ENCODE peak calls at places on chromosomes 3 and 15, in four cellular contexts. One of them, this sample, is unnamed.

GRCh38 chr3:98002717-98003116 is 30.5 kb upstream of the RIOX2 start:
- DNase-seq in K562: no peak
- DNase-seq in GM12878: no peak
- DNase-seq in HL-60: no peak
- DNase-seq in this sample: no peak

GRCh38 chr15:44729394-44729913 is 6.9 kb upstream of the TRIM69 start:
- DNase-seq in K562: peak; percentile 20
- DNase-seq in GM12878: no peak
- DNase-seq in HL-60: no peak
- DNase-seq in this sample: no peak

GRCh38 chr3:105402287-105402801 is 35.6 kb downstream of the ALCAM start:
- DNase-seq in K562: no peak
- DNase-seq in GM12878: no peak
- DNase-seq in HL-60: no peak
- DNase-seq in this sample: no peak

GRCh38 chr3:100602506-100603444 is 6.6 kb upstream of the ADGRG7 start:
- DNase-seq in K562: no peak
- DNase-seq in GM12878: peak; percentile 35
- DNase-seq in HL-60: no peak
- DNase-seq in this sample: no peak

GRCh38 chr3:29065211-29065785 is 215.6 kb upstream of the RBMS3 start:
- DNase-seq in K562: no peak
- DNase-seq in GM12878: no peak
- DNase-seq in HL-60: no peak
- DNase-seq in this sample: no peak

GRCh38 chr15:37007301-37007700 is 93.0 kb downstream of the MEIS2 start:
- DNase-seq in K562: no peak
- DNase-seq in GM12878: no peak
- DNase-seq in HL-60: no peak
- DNase-seq in this sample: no peak

GRCh38 chr3:178706411-178706810 is 170.2 kb downstream of the KCNMB2 start:
- DNase-seq in K562: no peak
- DNase-seq in GM12878: no peak
- DNase-seq in HL-60: no peak
- DNase-seq in this sample: no peak

GRCh38 chr15:63991706-63992105 is 54.6 kb downstream of the DAPK2 start:
- DNase-seq in K562: no peak
- DNase-seq in GM12878: no peak
- DNase-seq in HL-60: no peak
- DNase-seq in this sample: no peak

GRCh38 chr3:69941037-69941436 is 58.5 kb upstream of the SAMMSON start:
- DNase-seq in K562: no peak
- DNase-seq in GM12878: no peak
- DNase-seq in HL-60: no peak
- DNase-seq in this sample: no peak

GRCh38 chr3:58874795-58875194 is 175.0 kb downstream of the CFAP20DC start:
- DNase-seq in K562: no peak
- DNase-seq in GM12878: peak; percentile 59
- DNase-seq in HL-60: no peak
- DNase-seq in this sample: no peak

GRCh38 chr3:52495096-52495495 is at the start of gene STAB1:
- DNase-seq in K562: no peak
- DNase-seq in GM12878: no peak
- DNase-seq in HL-60: no peak
- DNase-seq in this sample: no peak

GRCh38 chr3:127456471-127457093 is 134.0 kb downstream of the TPRA1 start:
- DNase-seq in K562: no peak
- DNase-seq in GM12878: no peak
- DNase-seq in HL-60: no peak
- DNase-seq in this sample: no peak

GRCh38 chr3:188834349-188834748 is 337.4 kb upstream of the TPRG1 start:
- DNase-seq in K562: no peak
- DNase-seq in GM12878: no peak
- DNase-seq in HL-60: no peak
- DNase-seq in this sample: no peak

GRCh38 chr3:54547846-54548245 is 380.0 kb downstream of the LRTM1 start:
- DNase-seq in K562: no peak
- DNase-seq in GM12878: no peak
- DNase-seq in HL-60: no peak
- DNase-seq in this sample: no peak

GRCh38 chr3:45606991-45607712 is 12.6 kb downstream of the LIMD1 start:
- DNase-seq in K562: no peak
- DNase-seq in GM12878: no peak
- DNase-seq in HL-60: no peak
- DNase-seq in this sample: no peak

GRCh38 chr3:160038862-160039562 is 50.4 kb downstream of the IL12A start:
- DNase-seq in K562: no peak
- DNase-seq in GM12878: no peak
- DNase-seq in HL-60: peak; percentile 43
- DNase-seq in this sample: peak; percentile 29

GRCh38 chr3:190973760-190974159 is 111.3 kb upstream of the GMNC start:
- DNase-seq in K562: no peak
- DNase-seq in GM12878: no peak
- DNase-seq in HL-60: no peak
- DNase-seq in this sample: no peak

GRCh38 chr15:37121492-37121891 is 21.1 kb upstream of the MEIS2 start:
- DNase-seq in K562: no peak
- DNase-seq in GM12878: no peak
- DNase-seq in HL-60: no peak
- DNase-seq in this sample: no peak

GRCh38 chr3:33438284-33438668 is 1.9 kb downstream of the UBP1 start:
- DNase-seq in K562: no peak
- DNase-seq in GM12878: no peak
- DNase-seq in HL-60: no peak
- DNase-seq in this sample: no peak

GRCh38 chr3:186021673-186022362 is 84.0 kb upstream of the TRA2B start:
- DNase-seq in K562: no peak
- DNase-seq in GM12878: no peak
- DNase-seq in HL-60: no peak
- DNase-seq in this sample: no peak

GRCh38 chr15:48795901-48796300 is 15.0 kb downstream of the CEP152 start:
- DNase-seq in K562: peak; percentile 34
- DNase-seq in GM12878: no peak
- DNase-seq in HL-60: no peak
- DNase-seq in this sample: no peak

GRCh38 chr3:105571005-105571404 is 204.3 kb downstream of the ALCAM start:
- DNase-seq in K562: no peak
- DNase-seq in GM12878: no peak
- DNase-seq in HL-60: no peak
- DNase-seq in this sample: no peak

GRCh38 chr15:99928429-99928981 is 195.3 kb upstream of the LYSMD4 start:
- DNase-seq in K562: peak; percentile 62
- DNase-seq in GM12878: peak; percentile 45
- DNase-seq in HL-60: peak; percentile 71
- DNase-seq in this sample: peak; percentile 37

GRCh38 chr3:62159693-62160092 is 213.7 kb downstream of the FEZF2 start:
- DNase-seq in K562: no peak
- DNase-seq in GM12878: no peak
- DNase-seq in HL-60: no peak
- DNase-seq in this sample: no peak

GRCh38 chr15:47337836-47338235 is 379.5 kb upstream of the SEMA6D start:
- DNase-seq in K562: no peak
- DNase-seq in GM12878: no peak
- DNase-seq in HL-60: no peak
- DNase-seq in this sample: no peak

GRCh38 chr15:34039506-34040123 is 611 bp upstream of the AVEN start:
- DNase-seq in K562: no peak
- DNase-seq in GM12878: peak; percentile 25
- DNase-seq in HL-60: peak; percentile 45
- DNase-seq in this sample: no peak

GRCh38 chr3:162170581-162170980 is 674.0 kb downstream of the OTOL1 start:
- DNase-seq in K562: no peak
- DNase-seq in GM12878: no peak
- DNase-seq in HL-60: no peak
- DNase-seq in this sample: no peak

GRCh38 chr3:3170998-3171397 is 8.5 kb downstream of the CRBN start:
- DNase-seq in K562: no peak
- DNase-seq in GM12878: no peak
- DNase-seq in HL-60: no peak
- DNase-seq in this sample: no peak

GRCh38 chr3:180280601-180281000 is 243.9 kb upstream of the PEX5L start:
- DNase-seq in K562: no peak
- DNase-seq in GM12878: no peak
- DNase-seq in HL-60: no peak
- DNase-seq in this sample: no peak

DNA sequence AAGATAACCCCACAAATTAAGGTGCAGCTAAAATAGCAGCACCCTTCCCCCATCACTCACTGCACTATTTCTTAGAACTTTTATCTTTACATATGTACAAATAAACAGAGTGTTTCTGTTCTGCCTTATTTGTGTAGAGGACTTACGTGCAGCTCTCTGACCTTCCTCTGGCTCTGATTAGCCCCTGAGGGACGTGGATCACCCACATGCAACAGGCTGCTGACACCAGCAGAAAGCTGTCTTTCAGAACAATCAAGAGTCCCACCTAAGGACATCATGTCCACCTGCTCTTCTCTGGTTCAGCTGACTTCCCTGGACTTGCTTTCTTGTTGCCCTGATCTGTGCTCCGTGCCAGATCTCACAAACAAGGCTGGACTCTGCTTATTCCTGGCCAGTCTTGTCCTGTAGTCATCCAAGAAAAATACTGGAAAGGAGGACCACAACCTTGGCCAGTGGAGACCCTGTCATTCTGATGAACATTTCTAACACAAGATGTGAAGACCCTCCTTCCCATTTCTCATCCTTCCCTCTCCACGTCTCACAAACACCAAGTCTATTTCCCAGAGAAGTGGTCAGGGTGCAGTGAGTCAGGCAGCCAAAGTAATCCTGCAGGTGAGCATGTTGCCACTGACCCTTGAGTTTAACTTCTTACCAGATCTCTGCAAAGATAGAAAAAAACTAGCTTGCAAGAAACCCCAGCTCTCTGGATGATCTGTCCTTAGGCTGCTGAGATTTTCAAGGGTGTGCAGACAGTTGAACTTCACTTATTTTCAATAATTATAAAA is 243.6 kb upstream of the ICE2 start:
- DNase-seq in K562: no peak
- DNase-seq in GM12878: no peak
- DNase-seq in HL-60: no peak
- DNase-seq in this sample: no peak
- TF ChIP-seq SPI1 in K562: no peak
- TF ChIP-seq SPI1 in GM12878: no peak
- TF ChIP-seq SPI1 in HL-60: no peak
- TF ChIP-seq SPI1 in this sample: no peak

GRCh38 chr15:71733122-71733521 is 77.2 kb upstream of the NR2E3 start:
- DNase-seq in K562: no peak
- DNase-seq in GM12878: no peak
- DNase-seq in HL-60: no peak
- DNase-seq in this sample: no peak
- TF ChIP-seq SPI1 in K562: no peak
- TF ChIP-seq SPI1 in GM12878: no peak
- TF ChIP-seq SPI1 in HL-60: no peak
- TF ChIP-seq SPI1 in this sample: no peak

GRCh38 chr3:76432396-76432795 is 607.5 kb upstream of the ROBO2 start:
- DNase-seq in K562: no peak
- DNase-seq in GM12878: no peak
- DNase-seq in HL-60: no peak
- DNase-seq in this sample: no peak
- TF ChIP-seq SPI1 in K562: no peak
- TF ChIP-seq SPI1 in GM12878: no peak
- TF ChIP-seq SPI1 in HL-60: no peak
- TF ChIP-seq SPI1 in this sample: no peak

DNA sequence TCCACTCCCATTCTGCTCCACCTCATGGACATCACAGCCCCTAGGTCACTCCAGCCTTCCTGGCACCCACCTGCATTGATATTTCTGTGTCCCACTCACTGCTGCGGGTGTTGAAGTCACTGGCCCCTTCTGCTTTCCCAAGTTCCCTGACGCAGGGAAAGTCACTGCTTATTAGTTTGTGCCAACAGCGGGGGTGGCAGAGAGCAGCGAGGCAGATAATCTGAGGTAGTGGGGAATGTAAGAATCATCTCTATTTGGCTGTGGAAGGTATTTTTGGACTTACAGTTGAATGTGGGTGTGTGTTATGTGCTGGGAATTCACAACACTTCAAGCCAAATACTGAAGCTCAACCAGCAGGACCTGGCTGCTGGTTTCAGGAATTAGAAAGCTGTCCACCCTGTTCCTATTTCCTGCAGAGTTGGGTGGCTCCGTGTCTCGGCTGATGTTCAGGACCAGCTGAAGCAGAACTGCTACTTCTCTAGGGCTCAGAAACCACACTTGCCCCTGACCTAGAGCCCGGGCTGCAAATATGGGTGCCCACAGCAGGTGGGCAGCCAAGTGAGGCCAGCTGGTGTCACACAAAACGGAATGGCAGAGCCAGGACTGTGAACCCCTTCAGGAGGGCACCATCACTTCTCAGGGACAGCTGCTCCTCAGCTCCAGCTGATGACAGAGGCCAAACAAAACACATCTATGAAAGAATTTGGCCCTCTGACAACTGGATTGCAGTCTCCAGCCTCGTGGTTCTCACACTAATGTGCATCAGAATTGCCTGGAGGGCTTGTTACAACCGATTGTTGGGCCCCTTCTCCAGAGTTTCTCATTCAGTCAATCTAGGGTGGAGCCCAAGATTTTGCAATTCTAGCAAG is 57.7 kb downstream of the SEMA5B start:
- DNase-seq in K562: no peak
- DNase-seq in GM12878: no peak
- DNase-seq in HL-60: no peak
- DNase-seq in this sample: no peak
- TF ChIP-seq SPI1 in K562: no peak
- TF ChIP-seq SPI1 in GM12878: no peak
- TF ChIP-seq SPI1 in HL-60: no peak
- TF ChIP-seq SPI1 in this sample: no peak

This sample was measured in GM12891.